ENCODE peak calls at places on chromosome 15, in five cellular contexts. T, C, Y, N and A are unnamed samples.

GRCh38 chr15:71114887-71115566 is at the start of gene THSD4:
- DNase-seq in T (peak; percentile 58), Y (peak; percentile 94), N (peak; percentile 86), C (no peak), A (peak; percentile 90)

GRCh38 chr15:63983071-63983711 is 63.1 kb downstream of the DAPK2 start:
- DNase-seq in N (no peak), C (no peak), Y (no peak), T (no peak), A (no peak)

GRCh38 chr15:30929982-30930381 is 26.3 kb downstream of the FAN1 start:
- DNase-seq in C (no peak), N (no peak), T (no peak), Y (no peak), A (no peak)

GRCh38 chr15:59296181-59296617 is 76.5 kb downstream of the MYO1E start:
- DNase-seq in C (no peak), T (no peak), N (no peak), Y (no peak), A (no peak)

GRCh38 chr15:95812491-95812890 is 518.0 kb upstream of the NR2F2 start:
- DNase-seq in N (no peak), Y (no peak), C (no peak), T (no peak), A (no peak)

GRCh38 chr15:85753791-85754452 is 40.8 kb downstream of the KLHL25 start:
- DNase-seq in T (no peak), Y (no peak), N (no peak), C (no peak), A (no peak)

GRCh38 chr15:59062985-59063384 is 42.0 kb upstream of the CCNB2 start:
- DNase-seq in N (no peak), C (no peak), Y (peak; percentile 73), T (no peak), A (no peak)

GRCh38 chr15:100525894-100526512 is 2.7 kb downstream of the CERS3 start:
- DNase-seq in T (no peak), N (peak; percentile 89), C (no peak), Y (no peak), A (no peak)

GRCh38 chr15:73691398-73691797 is 7.2 kb downstream of the CD276 start:
- DNase-seq in Y (no peak), T (no peak), N (peak; percentile 79), C (peak; percentile 44), A (peak; percentile 87)

GRCh38 chr15:72482275-72482674 is 8.1 kb downstream of the ARIH1 start:
- DNase-seq in N (no peak), C (no peak), T (no peak), Y (no peak), A (no peak)

GRCh38 chr15:42955518-42955917 is 34.9 kb upstream of the TTBK2 start:
- DNase-seq in N (no peak), Y (no peak), C (peak; percentile 99), T (no peak), A (no peak)

GRCh38 chr15:48800811-48801460 is 9.9 kb downstream of the CEP152 start:
- DNase-seq in N (no peak), Y (peak; percentile 92), C (no peak), T (no peak), A (no peak)

GRCh38 chr15:40247406-40247971 is 8.6 kb downstream of the PAK6 start:
- DNase-seq in N (peak; percentile 24), C (no peak), Y (no peak), T (no peak), A (no peak)

GRCh38 chr15:40343512-40343911 is 2.8 kb upstream of the CCDC9B start:
- DNase-seq in Y (no peak), N (peak; percentile 58), C (peak; percentile 78), T (no peak), A (no peak)

GRCh38 chr15:34271493-34271892 is 46.7 kb downstream of the EMC4 start:
- DNase-seq in T (no peak), N (no peak), Y (no peak), C (peak; percentile 63), A (no peak)

GRCh38 chr15:99967841-99968371 is 234.7 kb upstream of the LYSMD4 start:
- DNase-seq in T (no peak), Y (no peak), N (no peak), C (peak; percentile 91), A (no peak)